ENCODE peak calls at places on chromosomes 6 and 20, in five cellular contexts. One of them, this sample, is unnamed.

GRCh38 chr20:25007491-25008305 is 15.1 kb upstream of the APMAP start:
- DNase-seq in ovary: no peak
- DNase-seq in GM13976: no peak
- DNase-seq in esophagus squamous epithelium: no peak
- DNase-seq in fibroblast of the aortic adventitia: no peak
- DNase-seq in this sample: no peak

GRCh38 chr6:143746202-143747119 is 68.7 kb downstream of the PHACTR2 start:
- DNase-seq in ovary: peak
- DNase-seq in GM13976: no peak
- DNase-seq in esophagus squamous epithelium: no peak
- DNase-seq in fibroblast of the aortic adventitia: peak
- DNase-seq in this sample: no peak

GRCh38 chr6:23077797-23078196 is 508.4 kb downstream of the HDGFL1 start:
- DNase-seq in ovary: no peak
- DNase-seq in GM13976: no peak
- DNase-seq in esophagus squamous epithelium: no peak
- DNase-seq in fibroblast of the aortic adventitia: no peak
- DNase-seq in this sample: no peak

GRCh38 chr6:110597754-110598153 is 121.3 kb upstream of the SLC22A16 start:
- DNase-seq in ovary: no peak
- DNase-seq in GM13976: no peak
- DNase-seq in esophagus squamous epithelium: no peak
- DNase-seq in fibroblast of the aortic adventitia: no peak
- DNase-seq in this sample: no peak

GRCh38 chr20:25273541-25274358 is 25.9 kb downstream of the PYGB start:
- DNase-seq in ovary: no peak
- DNase-seq in GM13976: no peak
- DNase-seq in esophagus squamous epithelium: no peak
- DNase-seq in fibroblast of the aortic adventitia: no peak
- DNase-seq in this sample: no peak

GRCh38 chr6:56752009-56752408 is 109.3 kb upstream of the DST start:
- DNase-seq in ovary: no peak
- DNase-seq in GM13976: no peak
- DNase-seq in esophagus squamous epithelium: no peak
- DNase-seq in fibroblast of the aortic adventitia: peak
- DNase-seq in this sample: no peak

GRCh38 chr6:135944120-135944519 is 92.6 kb downstream of the PDE7B start:
- DNase-seq in ovary: no peak
- DNase-seq in GM13976: no peak
- DNase-seq in esophagus squamous epithelium: no peak
- DNase-seq in fibroblast of the aortic adventitia: no peak
- DNase-seq in this sample: no peak

GRCh38 chr20:33653900-33654596 is 8.1 kb upstream of the C20orf144 start:
- DNase-seq in ovary: peak
- DNase-seq in GM13976: no peak
- DNase-seq in esophagus squamous epithelium: no peak
- DNase-seq in fibroblast of the aortic adventitia: no peak
- DNase-seq in this sample: no peak

GRCh38 chr6:43481075-43481474 is 3.7 kb downstream of the TJAP1 start:
- DNase-seq in ovary: no peak
- DNase-seq in GM13976: no peak
- DNase-seq in esophagus squamous epithelium: no peak
- DNase-seq in fibroblast of the aortic adventitia: no peak
- DNase-seq in this sample: no peak

GRCh38 chr6:66599541-66599940 is 892.5 kb upstream of the EYS start:
- DNase-seq in ovary: no peak
- DNase-seq in GM13976: no peak
- DNase-seq in esophagus squamous epithelium: no peak
- DNase-seq in fibroblast of the aortic adventitia: no peak
- DNase-seq in this sample: no peak

GRCh38 chr6:157712585-157713295 is 110.3 kb upstream of the SNX9 start:
- DNase-seq in ovary: no peak
- DNase-seq in GM13976: no peak
- DNase-seq in esophagus squamous epithelium: no peak
- DNase-seq in fibroblast of the aortic adventitia: no peak
- DNase-seq in this sample: no peak

GRCh38 chr6:157715766-157716171 is 107.3 kb upstream of the SNX9 start:
- DNase-seq in ovary: peak
- DNase-seq in GM13976: no peak
- DNase-seq in esophagus squamous epithelium: no peak
- DNase-seq in fibroblast of the aortic adventitia: peak
- DNase-seq in this sample: no peak

GRCh38 chr6:157716553-157716952 is 106.5 kb upstream of the SNX9 start:
- DNase-seq in ovary: no peak
- DNase-seq in GM13976: no peak
- DNase-seq in esophagus squamous epithelium: no peak
- DNase-seq in fibroblast of the aortic adventitia: peak
- DNase-seq in this sample: no peak

GRCh38 chr6:157713451-157714152 is 109.4 kb upstream of the SNX9 start:
- DNase-seq in ovary: no peak
- DNase-seq in GM13976: no peak
- DNase-seq in esophagus squamous epithelium: no peak
- DNase-seq in fibroblast of the aortic adventitia: no peak
- DNase-seq in this sample: no peak

GRCh38 chr6:157714153-157714490 is 108.9 kb upstream of the SNX9 start:
- DNase-seq in ovary: no peak
- DNase-seq in GM13976: no peak
- DNase-seq in esophagus squamous epithelium: no peak
- DNase-seq in fibroblast of the aortic adventitia: peak
- DNase-seq in this sample: no peak
- TF ChIP-seq CTCF in ovary: no peak
- TF ChIP-seq CTCF in GM13976: no peak
- TF ChIP-seq CTCF in esophagus squamous epithelium: no peak
- TF ChIP-seq CTCF in fibroblast of the aortic adventitia: no peak
- TF ChIP-seq CTCF in this sample: no peak

GRCh38 chr6:117602151-117602898 is at the start of gene GOPC:
- DNase-seq in ovary: peak
- DNase-seq in GM13976: peak
- DNase-seq in esophagus squamous epithelium: peak
- DNase-seq in fibroblast of the aortic adventitia: peak
- DNase-seq in this sample: peak
- TF ChIP-seq CTCF in ovary: no peak
- TF ChIP-seq CTCF in GM13976: no peak
- TF ChIP-seq CTCF in esophagus squamous epithelium: no peak
- TF ChIP-seq CTCF in fibroblast of the aortic adventitia: no peak
- TF ChIP-seq CTCF in this sample: no peak

DNA sequence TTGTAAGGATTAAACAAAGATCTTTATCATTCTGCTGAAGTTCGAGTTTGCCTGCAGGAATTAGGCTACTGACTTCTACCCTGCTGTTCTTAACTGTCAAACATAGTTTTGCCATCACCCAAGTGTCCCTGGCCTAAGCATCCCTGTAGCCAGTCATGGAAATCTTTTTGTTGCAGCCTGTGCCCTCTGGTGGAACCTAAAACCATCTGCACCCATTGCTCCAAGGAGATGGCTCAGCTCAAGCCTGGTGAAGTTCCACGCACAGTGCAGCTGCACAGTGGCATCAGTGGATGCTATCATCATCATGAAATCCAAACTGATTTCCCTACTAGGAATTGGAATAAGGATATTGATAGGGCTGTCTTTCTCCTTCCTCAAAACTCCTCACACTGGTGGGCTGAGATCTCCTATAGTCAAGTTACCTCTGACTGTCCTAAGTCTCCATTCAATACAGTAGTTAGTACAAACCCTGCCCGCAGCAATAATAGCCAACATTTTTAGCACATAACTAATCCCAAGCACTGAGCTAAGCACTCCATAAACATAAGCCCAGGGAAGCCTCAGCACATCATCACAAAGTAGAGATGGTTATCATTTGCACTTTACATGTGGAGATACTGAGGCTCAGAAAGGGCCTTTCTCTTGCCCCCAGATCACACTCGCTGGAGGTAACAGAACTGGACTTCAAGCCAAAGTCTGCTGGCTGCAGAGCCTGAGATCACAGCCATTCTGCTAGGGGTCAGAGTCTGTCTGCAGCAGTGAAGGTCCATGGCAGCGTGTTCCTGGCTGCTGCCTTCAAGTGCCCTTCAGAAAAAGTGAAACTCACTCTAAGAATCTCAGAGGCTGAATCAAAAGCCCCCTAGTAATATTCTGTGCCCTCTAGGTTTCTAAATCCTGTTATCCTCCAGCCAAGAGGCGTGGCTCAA is 77.2 kb upstream of the MC3R start:
- DNase-seq in ovary: peak
- DNase-seq in GM13976: no peak
- DNase-seq in esophagus squamous epithelium: no peak
- DNase-seq in fibroblast of the aortic adventitia: no peak
- DNase-seq in this sample: no peak
- TF ChIP-seq CTCF in ovary: no peak
- TF ChIP-seq CTCF in GM13976: no peak
- TF ChIP-seq CTCF in esophagus squamous epithelium: peak
- TF ChIP-seq CTCF in fibroblast of the aortic adventitia: no peak
- TF ChIP-seq CTCF in this sample: no peak

GRCh38 chr6:157227202-157228166 is 95.8 kb downstream of the TMEM242 start:
- DNase-seq in ovary: no peak
- DNase-seq in GM13976: no peak
- DNase-seq in esophagus squamous epithelium: no peak
- DNase-seq in fibroblast of the aortic adventitia: no peak
- DNase-seq in this sample: no peak
- TF ChIP-seq CTCF in ovary: no peak
- TF ChIP-seq CTCF in GM13976: no peak
- TF ChIP-seq CTCF in esophagus squamous epithelium: peak
- TF ChIP-seq CTCF in fibroblast of the aortic adventitia: peak
- TF ChIP-seq CTCF in this sample: peak

GRCh38 chr6:25354078-25354940 is 75.1 kb downstream of the CARMIL1 start:
- DNase-seq in ovary: no peak
- DNase-seq in GM13976: no peak
- DNase-seq in esophagus squamous epithelium: no peak
- DNase-seq in fibroblast of the aortic adventitia: peak
- DNase-seq in this sample: no peak
- TF ChIP-seq CTCF in ovary: no peak
- TF ChIP-seq CTCF in GM13976: no peak
- TF ChIP-seq CTCF in esophagus squamous epithelium: no peak
- TF ChIP-seq CTCF in fibroblast of the aortic adventitia: no peak
- TF ChIP-seq CTCF in this sample: no peak

GRCh38 chr6:19319005-19319404 is 518.2 kb upstream of the ID4 start:
- DNase-seq in ovary: no peak
- DNase-seq in GM13976: no peak
- DNase-seq in esophagus squamous epithelium: no peak
- DNase-seq in fibroblast of the aortic adventitia: no peak
- DNase-seq in this sample: no peak
- TF ChIP-seq CTCF in ovary: no peak
- TF ChIP-seq CTCF in GM13976: no peak
- TF ChIP-seq CTCF in esophagus squamous epithelium: no peak
- TF ChIP-seq CTCF in fibroblast of the aortic adventitia: no peak
- TF ChIP-seq CTCF in this sample: no peak